ENCODE peak calls at places on chromosomes 3 and 15, in ten cellular contexts. N is DND-41, H is GM23338, U is heart left ventricle, I is HepG2, A is psoas muscle, P is tibial artery, F is mesendoderm, D is GM23248, L is tibial nerve. G is an unnamed sample. For H3K4me1 and H3K27me3, the result is how much of the 10 kb centered on the place peaks cover.

GRCh38 chr15:84949043-84949442 is 32.6 kb upstream of the PDE8A start:
- DNase-seq in N (no peak), H (no peak), U (no peak), I (no peak), A (no peak), P (no peak), F (no peak), D (peak), L (no peak), G (no peak)

GRCh38 chr3:30222436-30222835 is 384.0 kb upstream of the TGFBR2 start:
- DNase-seq in N (no peak), H (no peak), U (no peak), I (no peak), A (no peak), P (no peak), F (no peak), D (peak), L (no peak), G (no peak)

GRCh38 chr15:96047255-96047931 is 283.1 kb upstream of the NR2F2 start:
- DNase-seq in N (no peak), H (no peak), U (no peak), I (no peak), A (no peak), P (no peak), F (no peak), D (peak), L (no peak), G (no peak)

GRCh38 chr3:4597204-4597985 is 104.2 kb downstream of the ITPR1 start:
- DNase-seq in N (no peak), H (no peak), U (no peak), I (no peak), A (no peak), P (no peak), F (no peak), D (peak), L (no peak), G (no peak)

GRCh38 chr3:28388978-28389377 is 40.4 kb upstream of the AZI2 start:
- DNase-seq in N (no peak), H (peak), U (no peak), I (no peak), A (no peak), P (no peak), F (peak), D (no peak), L (no peak), G (no peak)

GRCh38 chr15:66362776-66363175 is 6.3 kb upstream of the TIPIN start:
- DNase-seq in N (no peak), H (no peak), U (no peak), I (no peak), A (no peak), P (no peak), F (no peak), D (no peak), L (no peak), G (no peak)

GRCh38 chr15:94692697-94693096 is 461.3 kb downstream of the MCTP2 start:
- DNase-seq in N (no peak), H (no peak), U (no peak), I (no peak), A (no peak), P (no peak), F (no peak), D (no peak), L (no peak), G (no peak)

GRCh38 chr3:177932346-177932745 is 603.9 kb upstream of the KCNMB2 start:
- DNase-seq in N (no peak), H (no peak), U (no peak), I (no peak), A (no peak), P (no peak), F (no peak), D (peak), L (no peak), G (no peak)

GRCh38 chr3:138463724-138464489 is 29.5 kb downstream of the ESYT3 start:
- DNase-seq in N (no peak), H (no peak), U (no peak), I (no peak), A (peak), P (no peak), F (no peak), D (no peak), L (no peak), G (no peak)

GRCh38 chr3:189146842-189147241 is 24.9 kb upstream of the TPRG1 start:
- DNase-seq in N (no peak), H (no peak), U (no peak), I (no peak), A (no peak), P (no peak), F (peak), D (no peak), L (no peak), G (no peak)

GRCh38 chr15:45187894-45188830 is at the start of gene SHF:
- DNase-seq in N (peak), H (peak), U (peak), I (peak), A (peak), P (peak), F (peak), D (peak), L (no peak), G (no peak)

GRCh38 chr15:90087454-90088154 is 14.7 kb downstream of the IDH2 start:
- DNase-seq in N (peak), H (peak), U (no peak), I (peak), A (peak), P (no peak), F (peak), D (peak), L (no peak), G (no peak)

GRCh38 chr3:9402410-9403228 is 5.2 kb downstream of the SETD5 start:
- DNase-seq in N (no peak), H (peak), U (peak), I (peak), A (no peak), P (no peak), F (peak), D (peak), L (no peak), G (peak)

GRCh38 chr3:79018671-79019136 is 749.1 kb downstream of the ROBO1 start:
- DNase-seq in N (no peak), H (peak), U (peak), I (peak), A (peak), P (peak), F (peak), D (peak), L (no peak), G (peak)

GRCh38 chr15:39704684-39705083 is 78.0 kb downstream of the FSIP1 start:
- DNase-seq in N (no peak), H (peak), U (no peak), I (no peak), A (no peak), P (no peak), F (peak), D (peak), L (no peak), G (no peak)

DNA sequence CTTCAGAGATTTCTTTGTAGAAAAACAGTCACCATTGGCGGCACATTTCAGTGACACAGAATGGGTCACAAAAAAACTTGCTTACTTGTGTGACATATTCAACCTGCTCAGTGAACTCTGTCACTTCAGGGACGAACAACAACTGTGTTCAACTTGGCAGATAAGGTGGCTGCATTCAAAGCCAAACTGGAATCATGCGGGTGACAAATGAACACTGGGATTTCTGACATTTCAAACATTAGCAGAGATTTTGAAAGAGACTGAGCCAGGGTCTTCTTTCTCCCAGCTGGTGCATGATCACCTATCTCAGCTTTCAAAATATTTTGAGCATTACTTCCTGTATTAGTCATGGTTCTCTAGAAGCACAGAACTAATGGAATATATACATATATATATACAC is 1.9 kb upstream of the EID1 start:
- DNase-seq in N (no peak), H (no peak), U (no peak), I (no peak), A (no peak), P (no peak), F (no peak), D (no peak), L (no peak), G (no peak)
- H3K27ac ChIP-seq in N (no peak), H (no peak), U (no peak), I (no peak), A (no peak), P (no peak), F (no peak), D (no peak), L (no peak), G (no peak)

DNA sequence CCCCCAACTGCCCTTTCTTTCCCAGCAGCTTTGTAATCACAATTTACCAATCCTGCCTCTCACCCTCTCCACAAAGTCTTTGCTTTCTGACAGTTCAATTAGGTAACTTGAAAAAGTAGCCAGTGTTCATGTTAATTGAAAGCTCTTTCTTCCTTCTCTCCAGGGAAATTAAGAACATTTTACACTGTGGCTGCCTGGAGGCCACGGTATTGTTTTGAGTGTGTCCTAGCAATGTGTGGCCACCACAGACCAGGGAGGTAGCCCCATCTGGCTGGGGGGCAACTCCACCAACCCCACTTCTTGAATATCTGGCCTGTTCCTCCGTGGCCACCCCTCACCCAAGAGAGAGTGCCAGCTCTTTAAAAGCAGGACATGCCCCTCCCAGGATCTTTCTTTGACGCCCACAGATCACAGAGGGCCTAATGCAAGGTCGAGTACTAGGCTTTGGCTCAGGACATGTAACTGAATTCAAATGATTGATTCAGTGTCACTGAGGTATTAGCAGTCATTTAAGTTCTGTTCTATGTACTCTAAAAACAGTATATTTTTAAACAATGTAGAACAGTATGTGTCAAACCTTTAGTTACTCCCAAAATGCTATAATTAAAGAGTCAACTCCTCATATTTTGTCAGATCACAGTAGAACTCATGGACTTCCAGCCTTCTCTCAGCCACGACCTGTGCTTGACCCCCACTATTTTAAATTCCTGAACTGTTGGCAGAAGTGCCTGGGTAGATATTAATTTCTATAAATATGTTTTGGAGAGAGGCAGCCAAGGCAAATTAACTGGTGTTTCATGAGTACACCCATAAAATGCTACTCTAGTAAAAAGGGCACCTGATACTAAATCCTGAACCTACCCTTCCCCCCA is 164.5 kb downstream of the TNIK start:
- DNase-seq in N (no peak), H (no peak), U (no peak), I (no peak), A (no peak), P (no peak), F (no peak), D (no peak), L (no peak), G (no peak)
- H3K4me1 ChIP-seq in N (under half), H (under half), U (under half), I (under half), A (under half), P (under half), F (under half), D (under half), L (under half), G (under half)

DNA sequence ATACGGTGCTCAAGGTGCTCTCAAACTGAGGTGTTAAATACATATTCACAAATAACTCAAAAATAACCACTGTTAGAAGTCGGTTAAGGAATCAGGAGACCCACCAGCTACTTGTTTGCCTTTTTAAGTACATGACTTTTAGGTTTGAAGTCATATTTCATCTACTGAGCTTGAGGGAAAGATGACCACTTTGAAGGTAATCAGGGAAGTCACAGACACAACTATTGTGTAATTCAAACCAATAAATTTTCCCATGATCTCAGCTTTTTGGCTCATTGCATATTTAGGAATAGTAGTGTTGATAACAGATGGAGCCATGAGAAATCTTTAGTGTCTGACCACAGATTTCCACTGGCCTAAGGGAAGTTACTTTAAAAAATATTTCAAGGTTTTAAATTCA is 1.3 kb upstream of the RSRC1 start:
- DNase-seq in N (no peak), H (no peak), U (no peak), I (no peak), A (no peak), P (no peak), F (no peak), D (peak), L (no peak), G (no peak)
- H3K27me3 ChIP-seq in N (under half), H (half or more), U (half or more), I (under half), A (under half), P (under half), F (under half), D (under half), L (under half), G (under half)

DNA sequence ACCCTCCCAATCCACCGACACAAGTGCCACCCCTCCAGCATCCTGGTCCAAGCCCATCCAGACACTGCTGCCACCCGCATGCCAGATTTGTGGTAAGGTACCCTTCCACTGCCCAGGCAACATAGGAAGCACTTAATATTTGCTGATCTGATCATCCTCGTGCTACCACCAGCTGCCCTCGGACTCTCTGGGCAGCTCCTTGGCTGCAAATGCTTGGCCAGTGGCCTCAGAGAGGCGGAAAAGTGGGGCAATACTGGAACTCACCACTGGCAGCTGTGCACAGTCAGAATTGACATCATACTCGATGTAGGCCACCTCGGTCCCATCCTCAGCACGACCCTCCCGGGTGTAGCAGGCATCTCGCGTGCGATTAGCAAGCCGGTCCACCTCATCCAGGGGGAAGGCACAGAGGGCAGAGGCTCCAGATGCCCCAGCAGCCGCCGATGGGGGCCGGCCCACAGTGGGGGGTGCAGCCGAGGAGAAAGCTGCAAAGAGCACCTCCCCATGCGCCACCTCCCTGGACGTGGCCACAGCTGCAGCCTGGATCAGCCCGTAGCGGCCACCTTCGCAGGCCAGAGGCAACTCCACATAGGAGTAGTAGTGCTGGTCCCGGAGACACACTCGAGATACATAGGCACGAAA is 6.5 kb downstream of the PLXNB1 start:
- DNase-seq in N (no peak), H (no peak), U (no peak), I (no peak), A (no peak), P (no peak), F (no peak), D (no peak), L (no peak), G (no peak)
- H3K27ac ChIP-seq in N (no peak), H (no peak), U (no peak), I (no peak), A (no peak), P (peak), F (no peak), D (no peak), L (no peak), G (no peak)

DNA sequence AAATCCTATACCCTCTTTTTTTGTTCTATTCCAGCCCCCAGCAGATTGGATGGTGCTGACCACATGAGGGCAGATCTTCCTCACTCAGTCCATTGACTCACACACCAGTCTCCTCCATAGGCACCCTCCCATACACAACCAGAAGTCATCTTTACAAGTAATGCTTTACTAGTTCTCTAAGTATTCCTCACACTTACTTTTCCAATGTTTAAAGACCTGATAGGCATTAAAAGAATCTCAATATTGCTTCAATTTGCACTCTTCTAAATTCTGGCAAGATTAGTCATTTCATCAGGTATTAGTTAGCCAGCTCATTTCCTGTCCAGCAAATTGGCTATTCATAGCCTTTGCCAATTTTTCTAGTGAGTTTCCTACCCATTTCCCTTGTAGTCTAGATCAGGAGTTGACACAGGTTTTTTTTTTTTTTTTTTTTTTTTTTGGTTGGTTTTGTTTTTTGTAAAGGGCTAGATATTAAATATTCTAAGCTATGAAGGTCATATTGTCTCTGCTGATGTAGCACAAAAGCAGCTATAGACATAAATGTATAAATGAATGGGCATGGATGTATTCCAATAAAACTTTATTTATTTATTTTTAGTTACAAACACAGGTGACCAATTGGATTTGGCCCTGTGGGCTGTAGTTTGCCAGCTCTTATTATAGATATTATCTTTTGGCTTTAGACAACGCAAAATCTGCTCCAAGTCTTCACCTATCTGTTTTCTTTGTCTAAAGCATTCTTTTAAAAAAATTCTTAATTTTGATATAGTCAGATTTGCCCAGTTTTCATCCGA is 76.1 kb downstream of the ABHD5 start:
- DNase-seq in N (no peak), H (no peak), U (no peak), I (no peak), A (no peak), P (no peak), F (no peak), D (peak), L (no peak), G (no peak)
- H3K4me1 ChIP-seq in N (under half), H (under half), U (under half), I (under half), A (under half), P (under half), F (under half), D (half or more), L (under half), G (under half)

GRCh38 chr15:71313806-71314205 is 198.5 kb downstream of the THSD4 start:
- DNase-seq in N (no peak), H (no peak), U (no peak), I (no peak), A (no peak), P (no peak), F (no peak), D (no peak), L (no peak), G (no peak)
- H3K27me3 ChIP-seq in N (under half), H (under half), U (under half), I (under half), A (under half), P (under half), F (under half), D (under half), L (under half), G (under half)

GRCh38 chr3:136955813-136956212 is 2.0 kb upstream of the IL20RB start:
- DNase-seq in N (no peak), H (no peak), U (no peak), I (peak), A (no peak), P (no peak), F (no peak), D (peak), L (no peak), G (peak)
- H3K27ac ChIP-seq in N (no peak), H (no peak), U (no peak), I (peak), A (no peak), P (no peak), F (no peak), D (peak), L (no peak), G (no peak)

GRCh38 chr15:70170096-70170699 is 72.5 kb upstream of the TLE3 start:
- DNase-seq in N (no peak), H (no peak), U (no peak), I (no peak), A (no peak), P (no peak), F (peak), D (no peak), L (no peak), G (no peak)
- H3K4me1 ChIP-seq in N (under half), H (under half), U (under half), I (under half), A (under half), P (under half), F (under half), D (under half), L (under half), G (under half)

DNA sequence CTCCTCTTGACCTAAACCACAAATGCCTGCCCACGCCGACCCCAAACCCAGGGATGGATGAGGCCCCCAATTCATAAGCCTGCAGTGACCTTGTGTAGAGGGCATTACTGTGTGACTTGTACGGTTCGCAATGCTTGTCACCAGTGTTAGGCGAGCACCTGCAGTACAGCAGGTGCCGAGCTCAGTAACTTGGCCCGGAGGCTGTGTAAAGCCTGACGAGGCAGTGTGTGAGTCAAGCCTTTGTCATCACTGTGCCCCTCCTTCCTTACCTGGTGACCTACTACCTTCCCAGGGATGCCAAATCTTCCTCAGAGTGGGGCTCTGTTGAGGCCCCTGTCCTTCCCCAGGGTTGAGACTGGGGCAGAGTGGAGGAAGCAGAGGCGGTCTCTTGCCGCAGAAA is 37.2 kb upstream of the TMEM115 start:
- DNase-seq in N (no peak), H (no peak), U (no peak), I (no peak), A (no peak), P (no peak), F (no peak), D (no peak), L (no peak), G (peak)
- H3K27me3 ChIP-seq in N (under half), H (under half), U (under half), I (half or more), A (under half), P (under half), F (under half), D (under half), L (under half), G (under half)

GRCh38 chr3:195291121-195291520 is 20.2 kb upstream of the XXYLT1 start:
- DNase-seq in N (no peak), H (no peak), U (no peak), I (no peak), A (no peak), P (no peak), F (no peak), D (no peak), L (no peak), G (no peak)
- H3K27ac ChIP-seq in N (no peak), H (no peak), U (no peak), I (no peak), A (no peak), P (no peak), F (no peak), D (no peak), L (no peak), G (no peak)